ENCODE peak calls at places on chromosomes 13 and 19, in seven cellular contexts. One of them, this sample, is unnamed.

GRCh38 chr13:36920612-36921185 is 661 bp upstream of the SMAD9 start:
- DNase-seq in GM12892: no peak
- DNase-seq in A549: no peak
- DNase-seq in putamen: no peak
- DNase-seq in astrocyte of the cerebellum: no peak
- DNase-seq in omental fat pad: no peak
- DNase-seq in stimulated activated CD4-positive, alpha-beta T cell treated with anti-CD3 and anti-CD28 coated beads, TNF-alpha, amount 100 ng/mL, for 4 hours: no peak
- DNase-seq in this sample: no peak

GRCh38 chr19:3665681-3666544 is 34.4 kb downstream of the PIP5K1C start:
- DNase-seq in putamen: no peak
- DNase-seq in astrocyte of the cerebellum: no peak
- DNase-seq in A549: peak
- DNase-seq in GM12892: peak
- DNase-seq in omental fat pad: peak
- DNase-seq in stimulated activated CD4-positive, alpha-beta T cell treated with anti-CD3 and anti-CD28 coated beads, TNF-alpha, amount 100 ng/mL, for 4 hours: peak
- DNase-seq in this sample: peak

GRCh38 chr19:29381353-29382203 is 144.2 kb upstream of the VSTM2B start:
- DNase-seq in putamen: no peak
- DNase-seq in stimulated activated CD4-positive, alpha-beta T cell treated with anti-CD3 and anti-CD28 coated beads, TNF-alpha, amount 100 ng/mL, for 4 hours: no peak
- DNase-seq in astrocyte of the cerebellum: no peak
- DNase-seq in omental fat pad: no peak
- DNase-seq in A549: no peak
- DNase-seq in GM12892: no peak
- DNase-seq in this sample: no peak

GRCh38 chr19:14686411-14686810 is 3.4 kb upstream of the ZNF333 start:
- DNase-seq in stimulated activated CD4-positive, alpha-beta T cell treated with anti-CD3 and anti-CD28 coated beads, TNF-alpha, amount 100 ng/mL, for 4 hours: no peak
- DNase-seq in putamen: no peak
- DNase-seq in A549: no peak
- DNase-seq in omental fat pad: no peak
- DNase-seq in astrocyte of the cerebellum: no peak
- DNase-seq in GM12892: no peak
- DNase-seq in this sample: no peak

GRCh38 chr13:111280666-111281577 is 39.5 kb upstream of the TEX29 start:
- DNase-seq in astrocyte of the cerebellum: no peak
- DNase-seq in putamen: no peak
- DNase-seq in omental fat pad: no peak
- DNase-seq in A549: no peak
- DNase-seq in stimulated activated CD4-positive, alpha-beta T cell treated with anti-CD3 and anti-CD28 coated beads, TNF-alpha, amount 100 ng/mL, for 4 hours: no peak
- DNase-seq in GM12892: no peak
- DNase-seq in this sample: no peak

GRCh38 chr19:41298327-41298964 is 11.5 kb upstream of the CCDC97 start:
- DNase-seq in A549: no peak
- DNase-seq in putamen: no peak
- DNase-seq in astrocyte of the cerebellum: peak
- DNase-seq in stimulated activated CD4-positive, alpha-beta T cell treated with anti-CD3 and anti-CD28 coated beads, TNF-alpha, amount 100 ng/mL, for 4 hours: no peak
- DNase-seq in omental fat pad: peak
- DNase-seq in GM12892: no peak
- DNase-seq in this sample: peak

GRCh38 chr19:48835734-48836088 is 580 bp downstream of the HSD17B14 start:
- DNase-seq in astrocyte of the cerebellum: no peak
- DNase-seq in omental fat pad: peak
- DNase-seq in GM12892: peak
- DNase-seq in stimulated activated CD4-positive, alpha-beta T cell treated with anti-CD3 and anti-CD28 coated beads, TNF-alpha, amount 100 ng/mL, for 4 hours: peak
- DNase-seq in A549: peak
- DNase-seq in putamen: peak
- DNase-seq in this sample: peak

GRCh38 chr19:29162694-29163093 is 50.3 kb downstream of the UQCRFS1 start:
- DNase-seq in GM12892: no peak
- DNase-seq in A549: no peak
- DNase-seq in putamen: no peak
- DNase-seq in omental fat pad: no peak
- DNase-seq in astrocyte of the cerebellum: no peak
- DNase-seq in stimulated activated CD4-positive, alpha-beta T cell treated with anti-CD3 and anti-CD28 coated beads, TNF-alpha, amount 100 ng/mL, for 4 hours: no peak
- DNase-seq in this sample: no peak

GRCh38 chr19:35006342-35006998 is 6.3 kb downstream of the GRAMD1A start:
- DNase-seq in GM12892: no peak
- DNase-seq in putamen: no peak
- DNase-seq in stimulated activated CD4-positive, alpha-beta T cell treated with anti-CD3 and anti-CD28 coated beads, TNF-alpha, amount 100 ng/mL, for 4 hours: no peak
- DNase-seq in omental fat pad: no peak
- DNase-seq in astrocyte of the cerebellum: no peak
- DNase-seq in A549: peak
- DNase-seq in this sample: no peak

GRCh38 chr13:94601446-94602431 is at the start of gene GPR180:
- DNase-seq in astrocyte of the cerebellum: peak
- DNase-seq in putamen: peak
- DNase-seq in stimulated activated CD4-positive, alpha-beta T cell treated with anti-CD3 and anti-CD28 coated beads, TNF-alpha, amount 100 ng/mL, for 4 hours: peak
- DNase-seq in A549: peak
- DNase-seq in omental fat pad: peak
- DNase-seq in GM12892: peak
- DNase-seq in this sample: peak

GRCh38 chr13:57666554-57666953 is 35.0 kb downstream of the PCDH17 start:
- DNase-seq in astrocyte of the cerebellum: no peak
- DNase-seq in GM12892: no peak
- DNase-seq in omental fat pad: no peak
- DNase-seq in A549: no peak
- DNase-seq in stimulated activated CD4-positive, alpha-beta T cell treated with anti-CD3 and anti-CD28 coated beads, TNF-alpha, amount 100 ng/mL, for 4 hours: no peak
- DNase-seq in putamen: no peak
- DNase-seq in this sample: no peak

This sample was measured in left ventricle myocardium inferior.